ENCODE peak calls at places on chromosomes 1 and 21, in eight cellular contexts. D is GM10248, A is MCF 10A, B is lower leg skin, S is HFF-Myc, N is A549, W is brain microvascular endothelial cell, L is hepatocyte. T is an unnamed sample.

GRCh38 chr1:27528701-27529637 is 39.0 kb upstream of the WASF2 start:
- DNase-seq in D (no peak), A (no peak), B (no peak), S (no peak), N (no peak), W (no peak), L (peak; percentile 73), T (peak; percentile 94)

GRCh38 chr1:183000161-183000560 is 23.1 kb upstream of the LAMC1 start:
- DNase-seq in D (no peak), A (no peak), B (no peak), S (no peak), N (no peak), W (no peak), L (no peak), T (no peak)

GRCh38 chr21:44914176-44914874 is 6.4 kb downstream of the ITGB2 start:
- DNase-seq in D (no peak), A (no peak), B (no peak), S (no peak), N (no peak), W (no peak), L (no peak), T (no peak)

GRCh38 chr1:227234998-227235405 is 83.3 kb downstream of the CDC42BPA start:
- DNase-seq in D (peak; percentile 21), A (peak; percentile 84), B (no peak), S (peak; percentile 42), N (peak; percentile 62), W (peak; percentile 77), L (peak; percentile 61), T (no peak)

GRCh38 chr1:211529453-211529852 is 37.5 kb upstream of the RD3 start:
- DNase-seq in D (no peak), A (peak; percentile 58), B (no peak), S (no peak), N (no peak), W (no peak), L (no peak), T (no peak)

GRCh38 chr1:59008599-59009347 is 224.9 kb upstream of the JUN start:
- DNase-seq in D (no peak), A (peak; percentile 10), B (no peak), S (no peak), N (no peak), W (peak; percentile 57), L (no peak), T (no peak)

GRCh38 chr1:117897551-117897950 is 31.9 kb downstream of the GDAP2 start:
- DNase-seq in D (no peak), A (no peak), B (no peak), S (no peak), N (no peak), W (peak; percentile 64), L (no peak), T (no peak)

GRCh38 chr1:16978589-16979474 is 1.6 kb downstream of the MFAP2 start:
- DNase-seq in D (no peak), A (no peak), B (peak; percentile 94), S (peak; percentile 86), N (no peak), W (peak; percentile 54), L (peak; percentile 75), T (no peak)

GRCh38 chr1:184113251-184113650 is 61.7 kb downstream of the TSEN15 start:
- DNase-seq in D (no peak), A (no peak), B (no peak), S (no peak), N (no peak), W (no peak), L (no peak), T (no peak)

GRCh38 chr1:77438239-77438913 is 156.6 kb downstream of the AK5 start:
- DNase-seq in D (no peak), A (peak; percentile 9), B (no peak), S (peak; percentile 33), N (no peak), W (peak; percentile 73), L (no peak), T (no peak)

GRCh38 chr1:162230096-162230495 is 146.6 kb downstream of the SPATA46 start:
- DNase-seq in D (no peak), A (peak; percentile 38), B (no peak), S (no peak), N (no peak), W (peak; percentile 15), L (no peak), T (no peak)

GRCh38 chr1:109399326-109399957 is 1.7 kb upstream of the SORT1 start:
- DNase-seq in D (peak; percentile 50), A (peak; percentile 70), B (no peak), S (peak; percentile 63), N (peak; percentile 16), W (peak; percentile 52), L (peak; percentile 79), T (no peak)

GRCh38 chr1:30942326-30942978 is 33.9 kb upstream of the SDC3 start:
- DNase-seq in D (no peak), A (no peak), B (no peak), S (no peak), N (no peak), W (peak; percentile 49), L (no peak), T (no peak)

GRCh38 chr1:160095382-160096105 is 2.9 kb downstream of the IGSF8 start:
- DNase-seq in D (no peak), A (no peak), B (no peak), S (no peak), N (no peak), W (no peak), L (no peak), T (no peak)

DNA sequence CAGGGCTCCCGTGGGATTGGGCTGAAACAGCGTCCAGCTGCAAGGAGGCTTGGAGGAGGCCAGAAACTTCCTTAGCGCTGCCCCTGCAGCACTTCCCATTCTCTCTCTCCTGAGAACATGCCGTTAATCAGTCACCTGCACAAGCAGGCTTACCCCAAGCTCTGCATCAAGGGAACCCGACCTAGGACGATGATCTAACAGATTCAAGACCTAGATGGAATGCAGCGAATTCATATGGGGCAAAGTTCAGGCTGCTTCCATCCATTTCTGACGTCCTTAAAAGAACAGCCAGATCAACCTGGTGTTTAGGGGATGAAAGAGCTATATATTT is 114.1 kb downstream of the ERG start:
- DNase-seq in D (no peak), A (no peak), B (no peak), S (no peak), N (no peak), W (no peak), L (no peak), T (no peak)
- TF ChIP-seq CTCF in D (no peak), A (no peak), B (no peak), S (no peak), N (no peak), W (no peak), L (no peak), T (no peak)

GRCh38 chr1:51313961-51314777 is 16.2 kb downstream of the TTC39A start:
- DNase-seq in D (no peak), A (peak; percentile 77), B (no peak), S (no peak), N (peak; percentile 32), W (peak; percentile 33), L (peak; percentile 67), T (no peak)

GRCh38 chr1:51314974-51315373 is 15.4 kb downstream of the TTC39A start:
- DNase-seq in D (no peak), A (no peak), B (no peak), S (no peak), N (no peak), W (no peak), L (no peak), T (no peak)

GRCh38 chr1:51311826-51312225 is 18.5 kb downstream of the TTC39A start:
- DNase-seq in D (no peak), A (no peak), B (no peak), S (no peak), N (no peak), W (no peak), L (no peak), T (no peak)

GRCh38 chr1:51312718-51313117 is 17.6 kb downstream of the TTC39A start:
- DNase-seq in D (no peak), A (no peak), B (no peak), S (no peak), N (no peak), W (no peak), L (no peak), T (no peak)

DNA sequence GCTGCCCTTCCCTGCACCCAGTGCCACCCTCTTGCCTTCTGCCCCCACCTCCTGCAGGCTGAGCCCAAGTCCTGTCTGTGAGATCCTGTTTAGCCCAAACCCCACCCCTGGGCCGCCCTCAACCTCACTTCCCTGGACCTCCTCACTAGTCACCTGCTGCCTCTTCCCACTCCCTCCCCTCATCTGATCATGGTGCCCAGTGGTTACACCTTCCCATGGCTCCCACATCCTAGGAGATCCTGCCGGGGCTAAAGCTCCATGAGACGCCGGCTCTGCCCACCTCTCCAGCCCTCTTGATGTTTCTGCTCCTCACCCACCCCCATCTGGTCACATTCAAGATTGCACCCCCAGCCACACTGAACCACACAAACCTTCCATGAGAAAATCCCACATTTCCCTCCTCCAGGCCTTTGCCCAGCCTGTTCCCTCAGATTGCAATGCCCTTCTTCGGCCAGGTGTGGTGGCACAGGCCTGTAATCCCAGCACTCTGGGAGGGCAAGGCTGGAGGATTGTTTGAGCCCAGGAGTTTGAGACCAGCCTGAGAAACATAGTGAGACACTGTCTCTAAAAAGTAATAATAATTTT is 17.0 kb downstream of the TTC39A start:
- DNase-seq in D (no peak), A (peak; percentile 39), B (no peak), S (no peak), N (peak; percentile 33), W (no peak), L (no peak), T (no peak)
- TF ChIP-seq CTCF in D (no peak), A (no peak), B (no peak), S (peak; percentile 21), N (no peak), W (peak; percentile 42), L (no peak), T (no peak)

DNA sequence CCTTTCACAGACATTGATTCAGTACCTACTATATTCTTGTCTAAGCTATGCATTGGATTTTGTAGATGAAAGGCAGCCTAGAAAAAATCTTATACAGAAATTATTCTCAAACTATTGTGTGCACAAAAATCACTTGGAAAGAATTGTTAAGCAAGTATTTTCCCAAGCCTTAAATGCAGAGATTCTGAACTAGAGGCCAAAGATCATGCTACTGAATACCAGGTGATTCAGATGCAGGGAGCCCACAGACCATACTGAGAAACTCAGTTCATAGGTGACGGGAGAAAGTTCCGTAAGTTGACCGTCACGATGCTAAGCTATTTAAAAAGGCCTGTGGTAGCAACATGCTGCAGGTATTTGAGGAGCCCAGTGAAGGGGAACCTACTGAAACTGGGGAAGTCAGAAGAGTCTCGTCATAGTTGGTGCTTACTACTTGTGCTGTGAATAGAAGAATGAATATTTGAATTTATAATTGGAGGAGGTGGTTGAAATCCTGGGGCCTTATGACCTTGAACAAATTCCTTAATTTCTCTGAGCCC is 150.8 kb downstream of the NFIA start:
- DNase-seq in D (no peak), A (no peak), B (no peak), S (no peak), N (no peak), W (no peak), L (no peak), T (no peak)
- TF ChIP-seq CTCF in D (no peak), A (no peak), B (no peak), S (no peak), N (no peak), W (no peak), L (no peak), T (no peak)

DNA sequence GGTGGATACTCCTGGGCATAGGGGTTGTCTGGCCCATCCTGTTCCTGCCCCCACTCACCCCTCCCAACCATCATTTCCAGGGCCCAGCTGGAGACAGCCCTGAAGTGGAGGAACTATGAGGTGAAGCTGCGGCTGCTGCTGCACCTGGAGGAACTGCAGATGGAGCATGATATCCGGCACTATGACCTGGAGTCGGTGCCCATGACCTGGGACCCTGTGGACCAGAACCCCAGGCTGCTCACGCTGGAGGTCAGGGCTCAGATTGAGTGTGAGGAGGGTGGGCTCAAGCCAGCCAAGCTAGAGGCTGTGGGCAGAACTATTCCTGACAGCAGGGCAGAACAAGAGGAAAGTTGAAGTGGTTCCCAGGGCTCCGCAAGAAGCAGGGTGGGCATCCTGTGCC is 14.2 kb downstream of the RHOC start:
- DNase-seq in D (no peak), A (no peak), B (peak; percentile 70), S (no peak), N (no peak), W (no peak), L (no peak), T (no peak)
- TF ChIP-seq CTCF in D (no peak), A (no peak), B (no peak), S (no peak), N (no peak), W (no peak), L (no peak), T (no peak)

T was measured in omental fat pad.